ENCODE peak calls at places on chromosomes 16 and 17, in four cellular contexts. One of them, this sample, is unnamed. For H3K27me3, the result is how much of the 10 kb centered on the place peaks cover.

GRCh38 chr16:24036038-24036543 is 200.3 kb downstream of the PRKCB start:
- DNase-seq in cardiac muscle cell: no peak
- DNase-seq in SK-N-SH: no peak
- DNase-seq in fibroblast of lung: no peak
- DNase-seq in this sample: no peak

GRCh38 chr16:88798772-88799455 is 4.7 kb upstream of the CDT1 start:
- DNase-seq in fibroblast of lung: no peak
- DNase-seq in cardiac muscle cell: no peak
- DNase-seq in SK-N-SH: no peak
- DNase-seq in this sample: no peak

GRCh38 chr17:59257101-59257500 is 36.8 kb downstream of the GDPD1 start:
- DNase-seq in cardiac muscle cell: no peak
- DNase-seq in SK-N-SH: no peak
- DNase-seq in fibroblast of lung: no peak
- DNase-seq in this sample: no peak

GRCh38 chr17:27407916-27408846 is 48.1 kb upstream of the KSR1 start:
- DNase-seq in SK-N-SH: no peak
- DNase-seq in cardiac muscle cell: peak
- DNase-seq in fibroblast of lung: peak
- DNase-seq in this sample: no peak

GRCh38 chr16:85190572-85190971 is 78.3 kb upstream of the CIBAR2 start:
- DNase-seq in SK-N-SH: no peak
- DNase-seq in fibroblast of lung: no peak
- DNase-seq in cardiac muscle cell: no peak
- DNase-seq in this sample: no peak

GRCh38 chr17:7711356-7711755 is 6.2 kb upstream of the DNAH2 start:
- DNase-seq in fibroblast of lung: no peak
- DNase-seq in cardiac muscle cell: no peak
- DNase-seq in SK-N-SH: peak
- DNase-seq in this sample: no peak

GRCh38 chr17:78387982-78388941 is 9.8 kb downstream of the PGS1 start:
- DNase-seq in SK-N-SH: no peak
- DNase-seq in cardiac muscle cell: no peak
- DNase-seq in fibroblast of lung: peak
- DNase-seq in this sample: no peak

GRCh38 chr17:8463089-8463488 is 27.4 kb downstream of the NDEL1 start:
- DNase-seq in fibroblast of lung: no peak
- DNase-seq in cardiac muscle cell: no peak
- DNase-seq in SK-N-SH: no peak
- DNase-seq in this sample: peak

GRCh38 chr16:9364721-9365693 is 273.6 kb downstream of the HAPSTR1 start:
- DNase-seq in SK-N-SH: peak
- DNase-seq in fibroblast of lung: no peak
- DNase-seq in cardiac muscle cell: no peak
- DNase-seq in this sample: no peak

GRCh38 chr16:9625122-9625521 is 533.7 kb downstream of the HAPSTR1 start:
- DNase-seq in cardiac muscle cell: no peak
- DNase-seq in fibroblast of lung: no peak
- DNase-seq in SK-N-SH: no peak
- DNase-seq in this sample: no peak

GRCh38 chr16:85716680-85717038 is 27.9 kb upstream of the GINS2 start:
- DNase-seq in cardiac muscle cell: no peak
- DNase-seq in fibroblast of lung: no peak
- DNase-seq in SK-N-SH: peak
- DNase-seq in this sample: no peak

GRCh38 chr17:73401911-73402310 is 90.1 kb upstream of the CDC42EP4 start:
- DNase-seq in cardiac muscle cell: peak
- DNase-seq in SK-N-SH: peak
- DNase-seq in fibroblast of lung: peak
- DNase-seq in this sample: no peak

GRCh38 chr16:86501989-86502855 is 8.1 kb upstream of the FOXF1 start:
- DNase-seq in SK-N-SH: no peak
- DNase-seq in cardiac muscle cell: no peak
- DNase-seq in fibroblast of lung: no peak
- DNase-seq in this sample: no peak

GRCh38 chr17:48593840-48594411 is 347 bp upstream of the HOXB5 start:
- DNase-seq in SK-N-SH: peak
- DNase-seq in cardiac muscle cell: peak
- DNase-seq in fibroblast of lung: peak
- DNase-seq in this sample: no peak

GRCh38 chr16:86528061-86528929 is 18.0 kb downstream of the FOXF1 start:
- DNase-seq in cardiac muscle cell: no peak
- DNase-seq in fibroblast of lung: no peak
- DNase-seq in SK-N-SH: no peak
- DNase-seq in this sample: no peak

GRCh38 chr17:82664276-82664575 is 16.0 kb upstream of the WDR45B start:
- DNase-seq in SK-N-SH: no peak
- DNase-seq in fibroblast of lung: no peak
- DNase-seq in cardiac muscle cell: no peak
- DNase-seq in this sample: no peak

GRCh38 chr16:27113341-27113841 is 46.7 kb downstream of the C16orf82 start:
- DNase-seq in SK-N-SH: no peak
- DNase-seq in cardiac muscle cell: no peak
- DNase-seq in fibroblast of lung: no peak
- DNase-seq in this sample: no peak

GRCh38 chr16:16007743-16008111 is 58.3 kb downstream of the ABCC1 start:
- DNase-seq in SK-N-SH: no peak
- DNase-seq in cardiac muscle cell: no peak
- DNase-seq in fibroblast of lung: no peak
- DNase-seq in this sample: no peak

GRCh38 chr17:30256756-30257506 is 21.4 kb upstream of the SLC6A4 start:
- DNase-seq in SK-N-SH: peak
- DNase-seq in cardiac muscle cell: no peak
- DNase-seq in fibroblast of lung: peak
- DNase-seq in this sample: peak

DNA sequence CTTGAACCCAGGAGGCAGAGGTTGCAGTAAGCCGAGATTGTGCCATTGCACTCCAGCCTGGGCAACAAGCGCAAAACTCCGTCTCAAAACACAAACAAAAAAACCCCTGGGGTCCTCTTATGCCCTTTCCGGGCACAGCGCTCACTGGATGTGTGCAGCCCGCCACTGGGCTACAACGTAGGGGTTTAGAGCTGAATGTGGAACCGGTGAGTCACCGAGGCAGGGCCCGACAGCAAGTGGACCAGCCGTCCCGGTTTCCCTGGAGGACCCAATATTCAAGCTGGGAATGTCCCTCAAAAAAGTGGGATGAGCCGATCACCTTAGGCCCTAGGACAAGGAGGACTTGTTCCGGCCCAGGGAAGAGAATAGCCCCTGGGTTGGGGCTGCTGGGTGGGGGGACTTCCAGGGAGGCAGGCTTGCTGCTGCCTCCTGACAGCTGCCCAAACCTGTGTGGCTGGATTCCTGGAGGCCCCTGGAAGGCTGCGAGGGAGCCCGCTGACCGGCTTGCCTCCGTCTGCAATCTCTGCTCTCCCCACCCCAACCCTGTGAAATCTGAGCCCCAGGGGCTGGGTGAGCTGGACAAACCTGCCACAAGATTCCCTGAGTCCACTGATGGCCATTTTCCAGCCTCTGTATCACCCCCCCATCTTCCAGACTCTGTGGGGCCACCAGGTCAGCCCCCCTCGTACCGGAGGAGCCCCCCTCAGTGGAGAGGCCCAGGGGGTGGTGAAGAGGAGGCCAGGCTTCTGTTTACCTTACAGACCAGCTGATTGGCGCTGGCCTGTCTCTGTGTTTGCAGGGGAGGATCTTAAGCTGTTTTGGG is 2.9 kb upstream of the CLDN9 start:
- DNase-seq in SK-N-SH: no peak
- DNase-seq in cardiac muscle cell: peak
- DNase-seq in fibroblast of lung: no peak
- DNase-seq in this sample: no peak
- H3K27me3 ChIP-seq in SK-N-SH: under half
- H3K27me3 ChIP-seq in cardiac muscle cell: under half
- H3K27me3 ChIP-seq in fibroblast of lung: under half
- H3K27me3 ChIP-seq in this sample: under half

DNA sequence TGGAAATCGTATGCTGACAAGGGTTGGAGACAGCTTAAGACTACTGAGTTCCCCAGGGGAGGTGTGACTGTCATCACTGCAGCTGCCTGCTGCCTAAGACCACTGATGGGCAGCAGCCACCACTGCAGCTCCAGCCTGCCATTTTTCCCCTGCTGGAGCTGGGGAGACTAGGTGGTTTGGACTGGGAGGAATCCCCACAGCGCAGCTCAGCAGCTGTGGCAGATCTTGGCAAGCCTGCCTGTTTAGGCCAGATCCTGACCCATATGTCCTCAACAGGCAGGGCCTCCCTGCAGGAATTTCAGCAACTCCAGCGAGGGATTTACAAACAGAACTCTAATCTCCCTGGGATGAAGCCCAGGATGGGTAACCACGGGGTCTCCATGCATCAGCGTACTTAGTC is 356.4 kb upstream of the TOM1L1 start:
- DNase-seq in cardiac muscle cell: peak
- DNase-seq in fibroblast of lung: no peak
- DNase-seq in SK-N-SH: peak
- DNase-seq in this sample: no peak
- TF ChIP-seq CTCF in cardiac muscle cell: no peak
- TF ChIP-seq CTCF in fibroblast of lung: no peak
- TF ChIP-seq CTCF in SK-N-SH: no peak
- TF ChIP-seq CTCF in this sample: no peak

GRCh38 chr17:4744999-4745969 is 5.6 kb upstream of the CXCL16 start:
- DNase-seq in SK-N-SH: peak
- DNase-seq in cardiac muscle cell: no peak
- DNase-seq in fibroblast of lung: no peak
- DNase-seq in this sample: no peak
- H3K27me3 ChIP-seq in SK-N-SH: half or more
- H3K27me3 ChIP-seq in cardiac muscle cell: half or more
- H3K27me3 ChIP-seq in fibroblast of lung: under half
- H3K27me3 ChIP-seq in this sample: under half

DNA sequence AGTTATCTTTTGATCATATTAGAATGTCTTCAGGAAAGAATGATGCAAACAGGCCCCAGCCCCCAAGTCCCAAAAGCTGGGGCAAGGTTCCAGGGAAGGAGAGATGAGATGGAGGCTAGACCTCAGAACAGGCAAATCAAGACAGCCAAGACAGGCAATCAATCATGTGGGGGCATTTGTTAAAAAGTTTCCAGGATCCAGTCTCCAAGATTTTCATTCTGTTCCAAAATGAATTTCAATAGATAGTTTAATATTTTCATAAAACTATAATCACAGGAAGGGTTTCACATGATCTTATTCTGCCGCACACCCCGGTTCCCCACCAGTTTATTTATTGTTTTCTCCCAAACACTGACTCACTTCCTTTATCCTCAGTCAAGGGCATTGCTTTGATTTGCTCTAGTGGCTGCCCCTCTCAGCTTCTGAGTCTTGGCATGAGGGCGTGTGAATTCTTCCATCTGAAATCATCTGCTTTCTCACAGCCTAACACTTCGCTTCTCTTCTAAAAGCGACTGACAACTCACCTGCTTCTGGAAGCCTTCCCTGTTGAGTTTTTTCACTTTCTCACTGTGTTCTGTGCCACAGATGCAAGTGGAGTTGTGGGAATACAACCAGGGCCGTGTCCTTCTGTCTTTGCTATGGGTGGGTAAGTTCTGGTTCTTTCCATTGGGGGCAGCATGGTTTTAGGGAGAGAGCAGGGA is 12.2 kb upstream of the TERF2 start:
- DNase-seq in fibroblast of lung: peak
- DNase-seq in cardiac muscle cell: peak
- DNase-seq in SK-N-SH: peak
- DNase-seq in this sample: peak
- TF ChIP-seq CTCF in fibroblast of lung: peak
- TF ChIP-seq CTCF in cardiac muscle cell: peak
- TF ChIP-seq CTCF in SK-N-SH: peak
- TF ChIP-seq CTCF in this sample: peak

DNA sequence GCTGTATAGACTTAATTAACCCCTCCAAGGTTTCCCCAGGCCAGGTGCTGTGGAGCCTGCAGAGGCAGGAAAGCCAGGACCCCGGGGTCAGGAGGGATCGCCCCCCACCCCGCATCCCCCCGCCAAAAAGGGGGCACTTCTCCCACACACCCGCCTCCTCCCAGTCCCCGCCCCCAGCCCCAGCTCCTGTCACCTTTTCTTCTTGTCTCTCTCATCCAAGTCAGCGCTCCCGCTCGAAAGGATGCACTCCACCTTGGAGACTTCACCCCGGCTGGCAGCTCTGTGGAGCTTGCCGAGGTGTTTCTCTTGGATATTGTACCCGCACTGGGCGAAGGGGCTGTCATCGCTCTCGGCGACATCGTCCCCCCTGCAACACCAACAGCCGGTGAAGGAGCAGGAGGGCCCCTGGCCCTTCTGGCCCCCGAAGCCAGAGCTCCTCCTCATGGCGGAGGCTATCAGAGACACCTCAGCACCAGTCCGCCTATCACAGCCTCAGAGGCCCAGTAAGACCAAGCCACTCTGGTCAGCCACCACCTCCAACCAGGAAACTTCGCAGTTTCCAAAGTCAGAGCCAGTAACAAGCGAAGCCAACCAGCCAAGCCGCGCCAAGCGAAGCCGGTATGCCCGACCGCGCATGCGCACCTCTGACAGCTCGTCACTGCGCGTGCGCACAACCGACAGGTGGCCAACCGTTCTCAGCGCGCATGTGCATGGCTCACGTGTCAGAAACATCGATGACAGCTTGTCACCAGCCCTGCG is 52.5 kb downstream of the SHCBP1 start:
- DNase-seq in SK-N-SH: no peak
- DNase-seq in fibroblast of lung: no peak
- DNase-seq in cardiac muscle cell: no peak
- DNase-seq in this sample: no peak
- H3K27me3 ChIP-seq in SK-N-SH: under half
- H3K27me3 ChIP-seq in fibroblast of lung: under half
- H3K27me3 ChIP-seq in cardiac muscle cell: under half
- H3K27me3 ChIP-seq in this sample: under half

GRCh38 chr17:37802712-37803416 is 58.0 kb upstream of the HNF1B start:
- DNase-seq in fibroblast of lung: peak
- DNase-seq in cardiac muscle cell: no peak
- DNase-seq in SK-N-SH: no peak
- DNase-seq in this sample: peak
- TF ChIP-seq CTCF in fibroblast of lung: no peak
- TF ChIP-seq CTCF in cardiac muscle cell: no peak
- TF ChIP-seq CTCF in SK-N-SH: no peak
- TF ChIP-seq CTCF in this sample: no peak